ENCODE peak calls at places on chromosomes 12 and 14, in ten cellular contexts. One of them, this sample, is unnamed.

GRCh38 chr12:113815031-113815430 is 151.1 kb downstream of the RBM19 start:
- DNase-seq in transverse colon: no peak
- DNase-seq in A549: no peak
- DNase-seq in stomach: no peak
- DNase-seq in SK-N-SH: no peak
- DNase-seq in suprapubic skin: no peak
- DNase-seq in tibial nerve: no peak
- DNase-seq in H1: no peak
- DNase-seq in sigmoid colon: no peak
- DNase-seq in upper lobe of left lung: no peak
- DNase-seq in this sample: no peak

GRCh38 chr12:58419905-58420304 is 478.5 kb downstream of the ATP23 start:
- DNase-seq in transverse colon: no peak
- DNase-seq in A549: no peak
- DNase-seq in stomach: no peak
- DNase-seq in SK-N-SH: no peak
- DNase-seq in suprapubic skin: no peak
- DNase-seq in tibial nerve: no peak
- DNase-seq in H1: no peak
- DNase-seq in sigmoid colon: no peak
- DNase-seq in upper lobe of left lung: no peak
- DNase-seq in this sample: no peak

GRCh38 chr12:19576421-19576925 is 137.2 kb downstream of the AEBP2 start:
- DNase-seq in transverse colon: no peak
- DNase-seq in A549: no peak
- DNase-seq in stomach: no peak
- DNase-seq in SK-N-SH: no peak
- DNase-seq in suprapubic skin: no peak
- DNase-seq in tibial nerve: no peak
- DNase-seq in H1: no peak
- DNase-seq in sigmoid colon: no peak
- DNase-seq in upper lobe of left lung: no peak
- DNase-seq in this sample: no peak

GRCh38 chr12:93773122-93773871 is 96.1 kb downstream of the CRADD start:
- DNase-seq in transverse colon: no peak
- DNase-seq in A549: no peak
- DNase-seq in stomach: no peak
- DNase-seq in SK-N-SH: no peak
- DNase-seq in suprapubic skin: no peak
- DNase-seq in tibial nerve: no peak
- DNase-seq in H1: no peak
- DNase-seq in sigmoid colon: no peak
- DNase-seq in upper lobe of left lung: no peak
- DNase-seq in this sample: no peak

GRCh38 chr12:104902125-104902524 is 56.0 kb downstream of the SLC41A2 start:
- DNase-seq in transverse colon: no peak
- DNase-seq in A549: no peak
- DNase-seq in stomach: no peak
- DNase-seq in SK-N-SH: no peak
- DNase-seq in suprapubic skin: no peak
- DNase-seq in tibial nerve: no peak
- DNase-seq in H1: no peak
- DNase-seq in sigmoid colon: no peak
- DNase-seq in upper lobe of left lung: no peak
- DNase-seq in this sample: no peak

GRCh38 chr12:28973491-28973890 is 175.6 kb upstream of the FAR2 start:
- DNase-seq in transverse colon: no peak
- DNase-seq in A549: no peak
- DNase-seq in stomach: no peak
- DNase-seq in SK-N-SH: no peak
- DNase-seq in suprapubic skin: no peak
- DNase-seq in tibial nerve: no peak
- DNase-seq in H1: no peak
- DNase-seq in sigmoid colon: no peak
- DNase-seq in upper lobe of left lung: no peak
- DNase-seq in this sample: no peak

GRCh38 chr14:71452535-71452934 is 479.7 kb upstream of the RGS6 start:
- DNase-seq in transverse colon: no peak
- DNase-seq in A549: no peak
- DNase-seq in stomach: no peak
- DNase-seq in SK-N-SH: no peak
- DNase-seq in suprapubic skin: no peak
- DNase-seq in tibial nerve: no peak
- DNase-seq in H1: no peak
- DNase-seq in sigmoid colon: no peak
- DNase-seq in upper lobe of left lung: no peak
- DNase-seq in this sample: no peak

GRCh38 chr14:33669111-33669510 is 281.8 kb downstream of the EGLN3 start:
- DNase-seq in transverse colon: no peak
- DNase-seq in A549: no peak
- DNase-seq in stomach: no peak
- DNase-seq in SK-N-SH: no peak
- DNase-seq in suprapubic skin: no peak
- DNase-seq in tibial nerve: no peak
- DNase-seq in H1: no peak
- DNase-seq in sigmoid colon: no peak
- DNase-seq in upper lobe of left lung: no peak
- DNase-seq in this sample: no peak

GRCh38 chr12:12872139-12872933 is 19.0 kb upstream of the GPRC5A start:
- DNase-seq in transverse colon: peak; percentile 74
- DNase-seq in A549: peak; percentile 95
- DNase-seq in stomach: peak; percentile 55
- DNase-seq in SK-N-SH: no peak
- DNase-seq in suprapubic skin: no peak
- DNase-seq in tibial nerve: no peak
- DNase-seq in H1: no peak
- DNase-seq in sigmoid colon: no peak
- DNase-seq in upper lobe of left lung: no peak
- DNase-seq in this sample: no peak
- H3K4me1 ChIP-seq in transverse colon: peaks cover 43% of the 10 kb centered on the region
- H3K4me1 ChIP-seq in A549: peaks cover 66% of the 10 kb centered on the region
- H3K4me1 ChIP-seq in stomach: peaks cover 6% of the 10 kb centered on the region
- H3K4me1 ChIP-seq in SK-N-SH: peaks cover 18% of the 10 kb centered on the region
- H3K4me1 ChIP-seq in suprapubic skin: peaks cover 14% of the 10 kb centered on the region
- H3K4me1 ChIP-seq in tibial nerve: no peaks in the 10 kb centered on the region
- H3K4me1 ChIP-seq in H1: peaks cover 10% of the 10 kb centered on the region
- H3K4me1 ChIP-seq in sigmoid colon: no peaks in the 10 kb centered on the region
- H3K4me1 ChIP-seq in upper lobe of left lung: no peaks in the 10 kb centered on the region
- H3K4me1 ChIP-seq in this sample: no peaks in the 10 kb centered on the region

DNA sequence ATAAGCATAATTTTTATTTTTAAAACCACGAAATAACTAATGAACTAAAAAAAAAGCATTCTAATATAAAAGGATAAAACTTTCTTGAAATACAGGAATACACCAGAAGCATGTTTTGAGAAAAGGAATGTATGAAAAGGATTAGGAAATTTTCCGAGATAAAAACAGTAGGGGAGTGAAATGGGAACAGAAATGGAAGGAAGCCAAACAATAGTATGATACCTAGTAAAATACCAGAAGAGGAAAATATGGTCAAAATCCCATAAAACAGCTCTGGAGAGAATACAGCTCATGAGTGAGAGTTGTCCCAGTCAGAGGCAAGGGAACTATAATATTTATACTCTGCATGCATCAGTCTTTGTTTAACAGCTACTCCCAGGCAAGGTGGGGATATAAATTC is 1016.2 kb downstream of the SLC6A15 start:
- DNase-seq in transverse colon: no peak
- DNase-seq in A549: no peak
- DNase-seq in stomach: no peak
- DNase-seq in SK-N-SH: no peak
- DNase-seq in suprapubic skin: no peak
- DNase-seq in tibial nerve: no peak
- DNase-seq in H1: no peak
- DNase-seq in sigmoid colon: no peak
- DNase-seq in upper lobe of left lung: no peak
- DNase-seq in this sample: no peak
- TF ChIP-seq EP300 in transverse colon: no peak
- TF ChIP-seq EP300 in A549: no peak
- TF ChIP-seq EP300 in stomach: no peak
- TF ChIP-seq EP300 in SK-N-SH: no peak
- TF ChIP-seq EP300 in suprapubic skin: no peak
- TF ChIP-seq EP300 in tibial nerve: no peak
- TF ChIP-seq EP300 in H1: no peak
- TF ChIP-seq EP300 in sigmoid colon: no peak
- TF ChIP-seq EP300 in upper lobe of left lung: no peak
- TF ChIP-seq EP300 in this sample: no peak

GRCh38 chr14:70094631-70095030 is 94.1 kb downstream of the SLC8A3 start:
- DNase-seq in transverse colon: no peak
- DNase-seq in A549: no peak
- DNase-seq in stomach: no peak
- DNase-seq in SK-N-SH: peak; percentile 67
- DNase-seq in suprapubic skin: no peak
- DNase-seq in tibial nerve: no peak
- DNase-seq in H1: no peak
- DNase-seq in sigmoid colon: no peak
- DNase-seq in upper lobe of left lung: no peak
- DNase-seq in this sample: no peak

GRCh38 chr14:70094106-70094505 is 94.6 kb downstream of the SLC8A3 start:
- DNase-seq in transverse colon: no peak
- DNase-seq in A549: no peak
- DNase-seq in stomach: no peak
- DNase-seq in SK-N-SH: no peak
- DNase-seq in suprapubic skin: no peak
- DNase-seq in tibial nerve: no peak
- DNase-seq in H1: no peak
- DNase-seq in sigmoid colon: no peak
- DNase-seq in upper lobe of left lung: no peak
- DNase-seq in this sample: no peak

GRCh38 chr14:70097576-70098256 is 91.0 kb downstream of the SLC8A3 start:
- DNase-seq in transverse colon: no peak
- DNase-seq in A549: no peak
- DNase-seq in stomach: no peak
- DNase-seq in SK-N-SH: no peak
- DNase-seq in suprapubic skin: no peak
- DNase-seq in tibial nerve: no peak
- DNase-seq in H1: no peak
- DNase-seq in sigmoid colon: no peak
- DNase-seq in upper lobe of left lung: no peak
- DNase-seq in this sample: no peak

GRCh38 chr14:70098257-70098809 is 90.4 kb downstream of the SLC8A3 start:
- DNase-seq in transverse colon: no peak
- DNase-seq in A549: no peak
- DNase-seq in stomach: no peak
- DNase-seq in SK-N-SH: no peak
- DNase-seq in suprapubic skin: no peak
- DNase-seq in tibial nerve: no peak
- DNase-seq in H1: no peak
- DNase-seq in sigmoid colon: no peak
- DNase-seq in upper lobe of left lung: no peak
- DNase-seq in this sample: no peak

DNA sequence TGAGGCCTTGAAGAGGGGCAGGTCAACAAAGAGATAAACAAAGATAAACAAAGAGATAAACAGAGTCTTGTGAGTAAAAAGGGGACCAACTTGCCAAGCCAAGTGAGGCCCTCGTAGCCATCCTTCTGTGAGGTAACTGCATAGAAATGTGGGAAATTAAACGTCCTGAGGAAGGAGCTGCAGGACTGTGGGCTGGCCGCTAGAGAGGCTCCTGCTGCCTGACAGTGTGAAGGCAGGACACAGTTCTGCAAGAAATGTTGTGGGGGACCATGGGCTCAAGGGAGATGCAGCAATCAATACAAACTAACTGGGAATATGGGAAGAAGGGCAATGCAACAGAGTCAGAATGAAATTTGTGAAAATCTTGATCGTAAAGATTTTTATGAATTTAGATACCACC is 91.9 kb downstream of the SLC8A3 start:
- DNase-seq in transverse colon: no peak
- DNase-seq in A549: peak; percentile 12
- DNase-seq in stomach: no peak
- DNase-seq in SK-N-SH: peak; percentile 34
- DNase-seq in suprapubic skin: no peak
- DNase-seq in tibial nerve: no peak
- DNase-seq in H1: no peak
- DNase-seq in sigmoid colon: no peak
- DNase-seq in upper lobe of left lung: no peak
- DNase-seq in this sample: no peak
- TF ChIP-seq CTCF in transverse colon: no peak
- TF ChIP-seq CTCF in A549: no peak
- TF ChIP-seq CTCF in stomach: no peak
- TF ChIP-seq CTCF in SK-N-SH: no peak
- TF ChIP-seq CTCF in suprapubic skin: no peak
- TF ChIP-seq CTCF in tibial nerve: no peak
- TF ChIP-seq CTCF in H1: peak; percentile 64
- TF ChIP-seq CTCF in sigmoid colon: no peak
- TF ChIP-seq CTCF in upper lobe of left lung: no peak
- TF ChIP-seq CTCF in this sample: no peak

GRCh38 chr14:103526247-103526913 is 2.6 kb upstream of the TRMT61A start:
- DNase-seq in transverse colon: peak; percentile 50
- DNase-seq in A549: no peak
- DNase-seq in stomach: no peak
- DNase-seq in SK-N-SH: no peak
- DNase-seq in suprapubic skin: no peak
- DNase-seq in tibial nerve: no peak
- DNase-seq in H1: no peak
- DNase-seq in sigmoid colon: no peak
- DNase-seq in upper lobe of left lung: no peak
- DNase-seq in this sample: no peak

GRCh38 chr14:103523583-103523969 is 946 bp upstream of the CKB start:
- DNase-seq in transverse colon: no peak
- DNase-seq in A549: no peak
- DNase-seq in stomach: no peak
- DNase-seq in SK-N-SH: no peak
- DNase-seq in suprapubic skin: no peak
- DNase-seq in tibial nerve: no peak
- DNase-seq in H1: no peak
- DNase-seq in sigmoid colon: no peak
- DNase-seq in upper lobe of left lung: no peak
- DNase-seq in this sample: no peak

GRCh38 chr14:103522649-103523582 is at the start of gene CKB:
- DNase-seq in transverse colon: peak; percentile 83
- DNase-seq in A549: peak; percentile 72
- DNase-seq in stomach: peak; percentile 79
- DNase-seq in SK-N-SH: peak; percentile 95
- DNase-seq in suprapubic skin: peak; percentile 81
- DNase-seq in tibial nerve: no peak
- DNase-seq in H1: peak; percentile 90
- DNase-seq in sigmoid colon: peak; percentile 93
- DNase-seq in upper lobe of left lung: peak; percentile 93
- DNase-seq in this sample: peak; percentile 82

GRCh38 chr14:103522028-103522581 is 525 bp downstream of the CKB start:
- DNase-seq in transverse colon: no peak
- DNase-seq in A549: no peak
- DNase-seq in stomach: no peak
- DNase-seq in SK-N-SH: peak; percentile 91
- DNase-seq in suprapubic skin: peak; percentile 76
- DNase-seq in tibial nerve: no peak
- DNase-seq in H1: peak; percentile 70
- DNase-seq in sigmoid colon: peak; percentile 81
- DNase-seq in upper lobe of left lung: peak; percentile 89
- DNase-seq in this sample: peak; percentile 85

DNA sequence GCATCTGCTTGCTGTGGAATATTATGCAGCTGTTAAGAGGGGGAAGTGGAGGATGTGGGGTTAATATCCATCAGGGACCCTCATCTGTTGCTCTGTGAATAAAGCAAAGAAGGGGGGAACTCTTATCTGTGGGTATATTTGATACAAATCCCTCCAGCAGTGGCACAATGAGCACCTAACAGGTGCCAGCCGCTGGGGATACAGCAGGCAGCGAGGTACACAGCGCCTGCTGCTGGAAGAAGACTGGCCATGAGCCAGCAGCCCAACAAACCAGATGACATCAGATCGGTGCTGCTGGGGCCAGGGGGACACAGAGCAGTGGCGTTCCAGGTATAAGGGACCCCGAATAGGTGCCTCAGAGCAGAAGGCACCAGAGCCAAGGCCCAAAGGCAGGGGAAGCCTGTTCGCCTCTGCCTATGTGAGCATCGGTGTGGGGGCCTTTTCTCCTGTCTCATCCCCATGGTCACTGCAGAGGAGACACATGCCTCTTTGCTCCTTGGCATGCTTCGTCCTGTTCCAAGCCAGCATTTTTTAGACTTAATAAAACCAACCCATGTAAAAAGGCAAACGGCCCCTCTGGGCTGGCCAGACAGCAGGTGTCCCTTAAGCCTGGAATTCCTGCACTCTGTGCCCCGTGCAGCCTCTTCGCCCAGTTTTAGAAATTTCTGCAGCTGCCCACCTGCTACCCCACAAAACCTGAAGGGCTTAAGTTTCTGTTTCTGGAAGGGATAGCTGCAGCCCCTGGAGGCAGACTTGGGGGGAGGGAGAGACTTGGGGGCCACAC is 1.6 kb upstream of the CKB start:
- DNase-seq in transverse colon: no peak
- DNase-seq in A549: no peak
- DNase-seq in stomach: no peak
- DNase-seq in SK-N-SH: no peak
- DNase-seq in suprapubic skin: peak; percentile 62
- DNase-seq in tibial nerve: no peak
- DNase-seq in H1: no peak
- DNase-seq in sigmoid colon: no peak
- DNase-seq in upper lobe of left lung: no peak
- DNase-seq in this sample: no peak
- H3K4me1 ChIP-seq in transverse colon: peaks cover 77% of the 10 kb centered on the region
- H3K4me1 ChIP-seq in A549: peaks cover 64% of the 10 kb centered on the region
- H3K4me1 ChIP-seq in stomach: peaks cover 87% of the 10 kb centered on the region
- H3K4me1 ChIP-seq in SK-N-SH: peaks cover 9% of the 10 kb centered on the region
- H3K4me1 ChIP-seq in suprapubic skin: peaks cover 69% of the 10 kb centered on the region
- H3K4me1 ChIP-seq in tibial nerve: no peaks in the 10 kb centered on the region
- H3K4me1 ChIP-seq in H1: peaks cover 17% of the 10 kb centered on the region
- H3K4me1 ChIP-seq in sigmoid colon: peaks cover 68% of the 10 kb centered on the region
- H3K4me1 ChIP-seq in upper lobe of left lung: peaks cover 51% of the 10 kb centered on the region
- H3K4me1 ChIP-seq in this sample: peaks cover 17% of the 10 kb centered on the region

This sample was measured in ovary.